ENCODE peak calls at places on chromosomes 3 and 15, in five cellular contexts. One of them, this sample, is unnamed.

GRCh38 chr3:114892117-114892870 is 254.8 kb downstream of the ZBTB20 start:
- DNase-seq in activated CD8-positive, alpha-beta T cell treated with anti-CD3 and anti-CD28 coated beads for 36 hours: no peak
- DNase-seq in lower leg skin: no peak
- DNase-seq in sigmoid colon: no peak
- DNase-seq in AG04450: no peak
- DNase-seq in this sample: no peak

GRCh38 chr3:65713016-65713415 is 325.7 kb downstream of the MAGI1 start:
- DNase-seq in lower leg skin: no peak
- DNase-seq in AG04450: peak; percentile 21
- DNase-seq in activated CD8-positive, alpha-beta T cell treated with anti-CD3 and anti-CD28 coated beads for 36 hours: no peak
- DNase-seq in sigmoid colon: peak; percentile 63
- DNase-seq in this sample: no peak

GRCh38 chr15:63041982-63042878 is at the start of gene TPM1:
- DNase-seq in activated CD8-positive, alpha-beta T cell treated with anti-CD3 and anti-CD28 coated beads for 36 hours: peak; percentile 9
- DNase-seq in lower leg skin: peak; percentile 75
- DNase-seq in sigmoid colon: peak; percentile 97
- DNase-seq in AG04450: peak; percentile 77
- DNase-seq in this sample: peak; percentile 49

GRCh38 chr3:177478170-177478859 is 281.0 kb upstream of the TBL1XR1 start:
- DNase-seq in activated CD8-positive, alpha-beta T cell treated with anti-CD3 and anti-CD28 coated beads for 36 hours: no peak
- DNase-seq in lower leg skin: peak; percentile 76
- DNase-seq in sigmoid colon: no peak
- DNase-seq in AG04450: peak; percentile 98
- DNase-seq in this sample: peak; percentile 98

GRCh38 chr3:122298239-122298638 is 26.8 kb upstream of the CSTA start:
- DNase-seq in sigmoid colon: no peak
- DNase-seq in AG04450: no peak
- DNase-seq in lower leg skin: no peak
- DNase-seq in activated CD8-positive, alpha-beta T cell treated with anti-CD3 and anti-CD28 coated beads for 36 hours: peak; percentile 61
- DNase-seq in this sample: peak; percentile 13

GRCh38 chr3:45123030-45123429 is 23.1 kb downstream of the CDCP1 start:
- DNase-seq in AG04450: peak; percentile 94
- DNase-seq in activated CD8-positive, alpha-beta T cell treated with anti-CD3 and anti-CD28 coated beads for 36 hours: no peak
- DNase-seq in sigmoid colon: no peak
- DNase-seq in lower leg skin: no peak
- DNase-seq in this sample: peak; percentile 97

GRCh38 chr3:196650740-196651311 is 11.3 kb downstream of the NRROS start:
- DNase-seq in AG04450: peak; percentile 90
- DNase-seq in lower leg skin: peak; percentile 71
- DNase-seq in sigmoid colon: peak; percentile 76
- DNase-seq in activated CD8-positive, alpha-beta T cell treated with anti-CD3 and anti-CD28 coated beads for 36 hours: no peak
- DNase-seq in this sample: peak; percentile 92

GRCh38 chr3:128703561-128703960 is 22.4 kb upstream of the RAB7A start:
- DNase-seq in activated CD8-positive, alpha-beta T cell treated with anti-CD3 and anti-CD28 coated beads for 36 hours: no peak
- DNase-seq in lower leg skin: no peak
- DNase-seq in sigmoid colon: no peak
- DNase-seq in AG04450: no peak
- DNase-seq in this sample: no peak

GRCh38 chr3:25283596-25283995 is 144.5 kb upstream of the RARB start:
- DNase-seq in sigmoid colon: no peak
- DNase-seq in lower leg skin: no peak
- DNase-seq in AG04450: no peak
- DNase-seq in activated CD8-positive, alpha-beta T cell treated with anti-CD3 and anti-CD28 coated beads for 36 hours: no peak
- DNase-seq in this sample: no peak

GRCh38 chr15:45126535-45127158 is 3.0 kb downstream of the DUOXA1 start:
- DNase-seq in sigmoid colon: no peak
- DNase-seq in AG04450: no peak
- DNase-seq in activated CD8-positive, alpha-beta T cell treated with anti-CD3 and anti-CD28 coated beads for 36 hours: peak; percentile 53
- DNase-seq in lower leg skin: no peak
- DNase-seq in this sample: peak; percentile 76

GRCh38 chr15:94844533-94845390 is 613.4 kb downstream of the MCTP2 start:
- DNase-seq in lower leg skin: no peak
- DNase-seq in activated CD8-positive, alpha-beta T cell treated with anti-CD3 and anti-CD28 coated beads for 36 hours: peak; percentile 14
- DNase-seq in sigmoid colon: peak; percentile 79
- DNase-seq in AG04450: no peak
- DNase-seq in this sample: no peak

GRCh38 chr3:44042772-44043171 is 198.9 kb upstream of the TOPAZ1 start:
- DNase-seq in activated CD8-positive, alpha-beta T cell treated with anti-CD3 and anti-CD28 coated beads for 36 hours: no peak
- DNase-seq in AG04450: no peak
- DNase-seq in sigmoid colon: no peak
- DNase-seq in lower leg skin: no peak
- DNase-seq in this sample: no peak

GRCh38 chr15:56082263-56082761 is 88.9 kb upstream of the NEDD4 start:
- DNase-seq in activated CD8-positive, alpha-beta T cell treated with anti-CD3 and anti-CD28 coated beads for 36 hours: no peak
- DNase-seq in lower leg skin: no peak
- DNase-seq in AG04450: no peak
- DNase-seq in sigmoid colon: no peak
- DNase-seq in this sample: peak; percentile 66

GRCh38 chr15:51649659-51650521 is 27.3 kb upstream of the DMXL2 start:
- DNase-seq in AG04450: peak; percentile 50
- DNase-seq in lower leg skin: peak; percentile 56
- DNase-seq in activated CD8-positive, alpha-beta T cell treated with anti-CD3 and anti-CD28 coated beads for 36 hours: peak; percentile 52
- DNase-seq in sigmoid colon: no peak
- DNase-seq in this sample: peak; percentile 77

GRCh38 chr15:42549052-42549491 is 434 bp downstream of the HAUS2 start:
- DNase-seq in sigmoid colon: no peak
- DNase-seq in activated CD8-positive, alpha-beta T cell treated with anti-CD3 and anti-CD28 coated beads for 36 hours: peak; percentile 15
- DNase-seq in AG04450: no peak
- DNase-seq in lower leg skin: no peak
- DNase-seq in this sample: peak; percentile 32

GRCh38 chr3:105606052-105606451 is 239.3 kb downstream of the ALCAM start:
- DNase-seq in activated CD8-positive, alpha-beta T cell treated with anti-CD3 and anti-CD28 coated beads for 36 hours: no peak
- DNase-seq in sigmoid colon: no peak
- DNase-seq in lower leg skin: no peak
- DNase-seq in AG04450: peak; percentile 21
- DNase-seq in this sample: peak; percentile 51

GRCh38 chr15:96160269-96160668 is 170.2 kb upstream of the NR2F2 start:
- DNase-seq in sigmoid colon: peak; percentile 71
- DNase-seq in lower leg skin: peak; percentile 21
- DNase-seq in activated CD8-positive, alpha-beta T cell treated with anti-CD3 and anti-CD28 coated beads for 36 hours: no peak
- DNase-seq in AG04450: no peak
- DNase-seq in this sample: no peak

GRCh38 chr3:125481786-125482185 is 38.2 kb downstream of the SNX4 start:
- DNase-seq in lower leg skin: no peak
- DNase-seq in activated CD8-positive, alpha-beta T cell treated with anti-CD3 and anti-CD28 coated beads for 36 hours: no peak
- DNase-seq in AG04450: no peak
- DNase-seq in sigmoid colon: no peak
- DNase-seq in this sample: no peak

GRCh38 chr3:66537735-66538134 is 36.9 kb upstream of the LRIG1 start:
- DNase-seq in AG04450: no peak
- DNase-seq in lower leg skin: no peak
- DNase-seq in activated CD8-positive, alpha-beta T cell treated with anti-CD3 and anti-CD28 coated beads for 36 hours: no peak
- DNase-seq in sigmoid colon: no peak
- DNase-seq in this sample: no peak

GRCh38 chr3:42839616-42840015 is 30.4 kb downstream of the ACKR2 start:
- DNase-seq in sigmoid colon: peak; percentile 73
- DNase-seq in AG04450: peak; percentile 42
- DNase-seq in lower leg skin: no peak
- DNase-seq in activated CD8-positive, alpha-beta T cell treated with anti-CD3 and anti-CD28 coated beads for 36 hours: peak; percentile 47
- DNase-seq in this sample: peak; percentile 87

GRCh38 chr3:136444581-136444980 is 194.4 kb downstream of the PCCB start:
- DNase-seq in lower leg skin: no peak
- DNase-seq in sigmoid colon: no peak
- DNase-seq in activated CD8-positive, alpha-beta T cell treated with anti-CD3 and anti-CD28 coated beads for 36 hours: no peak
- DNase-seq in AG04450: no peak
- DNase-seq in this sample: no peak

GRCh38 chr3:169337541-169337940 is 326.0 kb downstream of the MECOM start:
- DNase-seq in sigmoid colon: no peak
- DNase-seq in activated CD8-positive, alpha-beta T cell treated with anti-CD3 and anti-CD28 coated beads for 36 hours: no peak
- DNase-seq in AG04450: no peak
- DNase-seq in lower leg skin: no peak
- DNase-seq in this sample: peak; percentile 75

GRCh38 chr15:72866086-72866646 is 82.6 kb upstream of the ADPGK start:
- DNase-seq in sigmoid colon: no peak
- DNase-seq in lower leg skin: no peak
- DNase-seq in activated CD8-positive, alpha-beta T cell treated with anti-CD3 and anti-CD28 coated beads for 36 hours: no peak
- DNase-seq in AG04450: no peak
- DNase-seq in this sample: peak; percentile 55

GRCh38 chr3:123159926-123160635 is 41.7 kb upstream of the SEC22A start:
- DNase-seq in sigmoid colon: no peak
- DNase-seq in activated CD8-positive, alpha-beta T cell treated with anti-CD3 and anti-CD28 coated beads for 36 hours: no peak
- DNase-seq in lower leg skin: no peak
- DNase-seq in AG04450: no peak
- DNase-seq in this sample: no peak

GRCh38 chr3:47376393-47376792 is 4.4 kb upstream of the PTPN23 start:
- DNase-seq in AG04450: no peak
- DNase-seq in sigmoid colon: no peak
- DNase-seq in lower leg skin: no peak
- DNase-seq in activated CD8-positive, alpha-beta T cell treated with anti-CD3 and anti-CD28 coated beads for 36 hours: no peak
- DNase-seq in this sample: no peak

GRCh38 chr3:47366833-47367232 is 14.0 kb upstream of the PTPN23 start:
- DNase-seq in sigmoid colon: no peak
- DNase-seq in AG04450: no peak
- DNase-seq in activated CD8-positive, alpha-beta T cell treated with anti-CD3 and anti-CD28 coated beads for 36 hours: no peak
- DNase-seq in lower leg skin: no peak
- DNase-seq in this sample: no peak

GRCh38 chr3:47374587-47374986 is 6.2 kb upstream of the PTPN23 start:
- DNase-seq in activated CD8-positive, alpha-beta T cell treated with anti-CD3 and anti-CD28 coated beads for 36 hours: no peak
- DNase-seq in AG04450: no peak
- DNase-seq in sigmoid colon: no peak
- DNase-seq in lower leg skin: no peak
- DNase-seq in this sample: no peak

GRCh38 chr3:47367631-47368030 is 13.2 kb upstream of the PTPN23 start:
- DNase-seq in sigmoid colon: no peak
- DNase-seq in lower leg skin: no peak
- DNase-seq in AG04450: no peak
- DNase-seq in activated CD8-positive, alpha-beta T cell treated with anti-CD3 and anti-CD28 coated beads for 36 hours: no peak
- DNase-seq in this sample: no peak

DNA sequence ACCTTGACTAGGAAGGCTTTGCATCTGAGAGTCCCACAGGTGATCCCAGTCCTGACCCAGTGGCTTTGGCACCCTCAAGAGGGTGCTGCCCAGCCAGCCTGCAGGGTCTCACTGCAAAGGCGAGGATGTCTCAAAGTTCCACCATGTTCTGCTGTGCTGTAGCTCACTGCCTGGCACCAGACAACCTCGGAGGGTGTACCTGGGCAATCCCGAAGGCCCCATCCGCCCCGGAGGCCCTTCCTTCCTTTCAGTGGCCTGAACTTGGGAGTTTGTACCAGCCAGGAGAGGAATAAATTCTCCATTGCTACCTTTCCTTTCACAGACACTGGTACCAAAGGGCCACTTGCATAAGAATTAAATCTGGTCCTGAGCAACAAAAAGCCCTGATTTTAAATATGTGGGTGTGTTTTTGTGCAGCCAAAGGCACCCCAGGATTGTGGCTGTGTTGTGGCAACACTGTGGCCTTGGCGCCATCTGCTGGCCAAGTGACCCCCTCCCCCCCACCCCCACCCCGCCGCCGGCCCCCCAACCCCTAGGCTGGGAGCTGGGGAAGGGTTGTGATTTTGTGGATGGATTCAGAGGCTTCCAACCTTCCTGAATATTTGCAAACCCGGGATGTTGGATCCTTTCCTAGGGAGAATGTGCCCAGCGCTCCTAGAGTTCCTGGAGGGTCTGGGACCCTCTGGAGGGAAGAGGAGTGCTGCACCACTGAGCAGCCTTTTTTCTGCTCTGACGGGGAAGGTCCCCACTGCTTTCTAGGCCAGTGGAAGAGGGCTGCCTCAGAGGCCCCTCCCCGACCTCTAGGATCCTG is 9.7 kb upstream of the PTPN23 start:
- DNase-seq in activated CD8-positive, alpha-beta T cell treated with anti-CD3 and anti-CD28 coated beads for 36 hours: peak; percentile 50
- DNase-seq in sigmoid colon: no peak
- DNase-seq in lower leg skin: no peak
- DNase-seq in AG04450: no peak
- DNase-seq in this sample: no peak
- TF ChIP-seq CTCF in activated CD8-positive, alpha-beta T cell treated with anti-CD3 and anti-CD28 coated beads for 36 hours: peak; percentile 65
- TF ChIP-seq CTCF in sigmoid colon: no peak
- TF ChIP-seq CTCF in lower leg skin: no peak
- TF ChIP-seq CTCF in AG04450: no peak
- TF ChIP-seq CTCF in this sample: peak; percentile 32

DNA sequence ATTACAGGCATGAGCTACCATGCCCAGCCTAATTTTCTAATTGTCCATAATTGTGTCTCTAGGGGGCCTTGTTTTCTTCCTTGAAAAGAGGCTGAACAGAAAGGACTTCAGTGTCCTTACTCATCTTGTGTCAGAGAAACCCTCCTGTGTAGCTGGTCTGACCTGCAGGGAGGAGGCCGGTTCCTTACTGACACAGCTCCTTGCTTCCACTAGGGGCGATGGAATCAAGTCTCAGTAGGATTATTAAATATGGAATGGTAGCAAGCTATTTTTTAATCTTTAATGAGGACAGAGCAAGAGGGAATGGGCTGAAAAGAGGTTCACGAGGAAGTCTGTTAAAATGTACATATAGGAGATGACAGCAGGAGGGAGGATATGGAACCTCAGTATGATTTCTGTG is 8.6 kb downstream of the LPCAT4 start:
- DNase-seq in lower leg skin: no peak
- DNase-seq in sigmoid colon: no peak
- DNase-seq in activated CD8-positive, alpha-beta T cell treated with anti-CD3 and anti-CD28 coated beads for 36 hours: no peak
- DNase-seq in AG04450: no peak
- DNase-seq in this sample: peak; percentile 44
- TF ChIP-seq CTCF in lower leg skin: no peak
- TF ChIP-seq CTCF in sigmoid colon: no peak
- TF ChIP-seq CTCF in activated CD8-positive, alpha-beta T cell treated with anti-CD3 and anti-CD28 coated beads for 36 hours: no peak
- TF ChIP-seq CTCF in AG04450: peak; percentile 34
- TF ChIP-seq CTCF in this sample: peak; percentile 62

DNA sequence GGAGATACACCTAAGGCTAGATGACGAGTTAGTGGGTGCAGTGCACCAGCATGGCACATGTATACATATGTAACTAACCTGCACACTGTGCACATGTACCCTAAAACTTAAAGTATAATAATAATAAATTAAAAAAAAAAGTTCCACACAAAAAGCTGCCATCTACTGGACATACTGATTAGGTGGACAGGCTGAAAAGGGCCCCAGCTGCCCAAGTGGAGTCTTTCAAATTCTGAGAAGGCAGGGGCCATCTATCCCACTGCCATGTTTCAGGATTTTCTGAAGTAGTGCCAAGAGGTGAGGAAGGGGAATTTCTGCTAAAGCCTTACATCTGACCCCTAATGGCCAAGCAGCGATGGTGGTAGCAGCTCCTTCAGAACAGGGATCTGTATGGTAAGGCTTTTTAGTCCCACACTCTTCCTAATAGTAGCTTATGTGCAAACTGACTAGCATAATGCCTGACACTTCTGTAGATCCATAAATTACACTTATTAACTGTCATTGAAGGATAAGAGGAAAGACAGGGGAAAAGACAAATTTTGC is 7.7 kb downstream of the FSTL1 start:
- DNase-seq in AG04450: no peak
- DNase-seq in lower leg skin: no peak
- DNase-seq in activated CD8-positive, alpha-beta T cell treated with anti-CD3 and anti-CD28 coated beads for 36 hours: no peak
- DNase-seq in sigmoid colon: no peak
- DNase-seq in this sample: no peak
- TF ChIP-seq CTCF in AG04450: peak; percentile 53
- TF ChIP-seq CTCF in lower leg skin: no peak
- TF ChIP-seq CTCF in activated CD8-positive, alpha-beta T cell treated with anti-CD3 and anti-CD28 coated beads for 36 hours: no peak
- TF ChIP-seq CTCF in sigmoid colon: no peak
- TF ChIP-seq CTCF in this sample: peak; percentile 57

DNA sequence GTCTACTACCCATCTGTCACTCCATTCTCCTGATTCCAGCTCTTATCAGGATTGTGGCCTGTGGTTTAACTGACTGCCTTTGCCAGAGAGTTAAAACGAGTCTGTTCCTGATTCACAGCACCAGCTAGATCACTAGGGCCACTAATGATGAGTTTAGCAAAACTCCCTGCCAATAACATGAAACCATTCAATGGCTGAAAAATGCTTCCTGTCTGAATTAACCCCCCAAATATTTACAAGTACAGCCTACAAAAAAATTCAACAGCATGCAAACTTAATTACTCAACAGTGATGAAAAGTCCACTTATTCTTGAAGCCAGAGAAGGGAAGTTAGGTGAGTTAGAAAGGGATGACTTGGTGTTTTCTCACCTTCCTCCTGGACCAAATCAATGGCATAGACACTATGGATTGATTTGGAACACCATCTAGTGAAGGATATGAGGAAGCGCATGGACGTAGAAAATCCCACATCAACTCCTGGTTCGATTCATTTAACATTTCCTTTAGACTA is 141.4 kb downstream of the TGFBR2 start:
- DNase-seq in lower leg skin: no peak
- DNase-seq in AG04450: no peak
- DNase-seq in sigmoid colon: no peak
- DNase-seq in activated CD8-positive, alpha-beta T cell treated with anti-CD3 and anti-CD28 coated beads for 36 hours: no peak
- DNase-seq in this sample: peak; percentile 77
- TF ChIP-seq CTCF in lower leg skin: no peak
- TF ChIP-seq CTCF in AG04450: peak; percentile 76
- TF ChIP-seq CTCF in sigmoid colon: no peak
- TF ChIP-seq CTCF in activated CD8-positive, alpha-beta T cell treated with anti-CD3 and anti-CD28 coated beads for 36 hours: no peak
- TF ChIP-seq CTCF in this sample: peak; percentile 91